ENCODE peak calls at places on chromosomes 5 and 9, in four cellular contexts. Z is hepatocyte, A is endodermal cell, K is fibroblast of lung. M is an unnamed sample.
A peak's percentile ranks its signal among the peaks of the same experiment; 100 is the strongest.

GRCh38 chr9:119003218-119003617 is 366.0 kb downstream of the BRINP1 start:
- DNase-seq in Z (no peak), A (no peak), K (no peak), M (no peak)

GRCh38 chr9:131008909-131009618 is at the start of gene LAMC3:
- DNase-seq in Z (peak; percentile 61), A (peak; percentile 87), K (no peak), M (no peak)

GRCh38 chr9:26789959-26790358 is 102.6 kb downstream of the CAAP1 start:
- DNase-seq in Z (no peak), A (no peak), K (peak; percentile 2), M (peak; percentile 51)

GRCh38 chr9:135251331-135251761 is 163.9 kb downstream of the OLFM1 start:
- DNase-seq in Z (no peak), A (no peak), K (no peak), M (no peak)

GRCh38 chr5:55700745-55701144 is 11.4 kb downstream of the SLC38A9 start:
- DNase-seq in Z (peak; percentile 12), A (no peak), K (no peak), M (no peak)

GRCh38 chr9:135649508-135649907 is 10.2 kb upstream of the GLT6D1 start:
- DNase-seq in Z (no peak), A (no peak), K (no peak), M (no peak)

GRCh38 chr5:127216906-127217675 is 73.5 kb upstream of the MEGF10 start:
- DNase-seq in Z (no peak), A (peak; percentile 55), K (no peak), M (peak; percentile 16)

GRCh38 chr5:159913048-159913447 is 3.2 kb upstream of the ADRA1B start:
- DNase-seq in Z (peak; percentile 59), A (no peak), K (peak; percentile 90), M (peak; percentile 72)

GRCh38 chr5:51345106-51345505 is 38.1 kb upstream of the ISL1 start:
- DNase-seq in Z (no peak), A (no peak), K (no peak), M (peak; percentile 43)

GRCh38 chr5:54742417-54742889 is 224.9 kb downstream of the SNX18 start:
- DNase-seq in Z (peak; percentile 49), A (no peak), K (peak; percentile 49), M (peak; percentile 91)

GRCh38 chr9:34990908-34991832 is 1.6 kb downstream of the DNAJB5 start:
- DNase-seq in Z (no peak), A (peak; percentile 58), K (no peak), M (no peak)
- H3K4me3 ChIP-seq in Z (no peak overlapping the region), A (peak overlapping the region; percentile 88), K (no peak overlapping the region), M (peak overlapping the region; percentile 72)

DNA sequence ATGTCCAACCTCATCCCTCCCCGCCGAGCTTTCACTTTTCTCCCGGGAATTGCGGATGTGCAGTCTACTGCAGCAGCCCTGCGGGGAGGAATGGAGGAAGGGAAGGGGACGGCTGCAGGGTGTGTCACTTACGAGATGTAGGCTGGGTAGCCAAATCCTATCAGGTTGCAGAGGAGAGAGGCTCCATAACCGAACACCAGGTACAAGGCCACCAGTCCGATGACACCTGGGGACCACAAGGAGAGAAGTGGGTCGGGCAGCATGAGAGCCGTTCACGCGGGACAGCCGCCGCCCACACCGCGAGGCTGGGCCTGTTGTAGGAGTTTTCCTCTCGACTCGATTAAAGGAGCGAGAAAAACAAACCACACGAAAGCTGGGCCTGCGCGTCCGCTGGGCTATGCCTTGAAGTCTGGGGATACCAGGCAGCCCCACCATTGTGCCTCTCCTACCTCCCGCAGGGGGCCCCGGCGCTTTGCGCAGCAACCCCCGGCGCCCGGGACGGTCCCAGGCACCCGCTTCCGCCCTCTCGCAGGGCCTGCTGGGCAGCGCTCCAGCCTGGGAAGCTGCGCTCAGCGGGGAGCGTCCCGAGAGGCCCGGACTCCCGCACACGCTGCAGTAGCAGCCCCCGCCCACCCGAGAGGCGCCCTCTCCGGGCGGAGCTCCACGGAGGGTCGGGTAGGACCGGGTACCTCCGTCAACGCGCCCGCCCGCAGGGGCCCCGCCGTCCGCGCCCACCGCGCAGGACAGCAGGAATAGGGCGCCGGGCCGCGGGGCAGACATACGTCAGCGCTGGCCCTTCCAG is 795 bp downstream of the REEP5 start:
- DNase-seq in Z (peak; percentile 87), A (peak; percentile 82), K (peak; percentile 63), M (peak; percentile 55)
- TF ChIP-seq CTCF in Z (no peak), A (no peak), K (no peak), M (no peak)

GRCh38 chr5:137599479-137599878 is 100.4 kb upstream of the SPOCK1 start:
- DNase-seq in Z (no peak), A (no peak), K (no peak), M (no peak)

GRCh38 chr5:137594717-137595116 is 95.6 kb upstream of the SPOCK1 start:
- DNase-seq in Z (no peak), A (peak; percentile 47), K (no peak), M (peak; percentile 15)

GRCh38 chr5:137595680-137596079 is 96.6 kb upstream of the SPOCK1 start:
- DNase-seq in Z (no peak), A (no peak), K (no peak), M (no peak)

GRCh38 chr5:137600721-137601360 is 101.7 kb upstream of the SPOCK1 start:
- DNase-seq in Z (no peak), A (no peak), K (no peak), M (no peak)

DNA sequence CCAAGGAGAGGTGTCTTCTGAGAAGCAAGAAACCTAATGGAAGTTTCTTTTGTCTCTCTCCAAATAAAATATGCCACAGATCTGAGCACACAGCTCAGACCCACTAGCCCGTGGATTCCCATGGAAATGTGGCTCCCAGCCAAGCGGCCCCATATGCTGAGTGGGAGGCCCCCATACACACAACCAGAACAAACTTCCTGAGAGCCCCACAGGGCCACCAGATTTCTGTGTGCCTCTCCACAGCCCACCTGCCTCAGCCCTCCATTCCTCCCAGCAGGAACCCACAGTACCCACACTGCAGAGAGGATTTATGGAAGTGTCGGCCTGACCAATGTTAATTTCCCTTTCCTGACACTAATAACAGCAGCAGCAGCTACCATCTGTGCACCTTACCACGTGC is 99.2 kb upstream of the SPOCK1 start:
- DNase-seq in Z (no peak), A (peak; percentile 20), K (no peak), M (no peak)
- H3K27me3 ChIP-seq in Z (peaks cover 41% of the 10 kb centered on the region), A (peaks cover 36% of the 10 kb centered on the region), K (no peaks in the 10 kb centered on the region), M (peaks cover 6% of the 10 kb centered on the region)

GRCh38 chr9:4618700-4619099 is 43.4 kb upstream of the PLPP6 start:
- DNase-seq in Z (no peak), A (no peak), K (no peak), M (no peak)

GRCh38 chr9:4614627-4615026 is 47.5 kb upstream of the PLPP6 start:
- DNase-seq in Z (no peak), A (no peak), K (no peak), M (no peak)

GRCh38 chr9:4615778-4616177 is 46.3 kb upstream of the PLPP6 start:
- DNase-seq in Z (no peak), A (no peak), K (no peak), M (no peak)

GRCh38 chr9:4617752-4618151 is 44.3 kb upstream of the PLPP6 start:
- DNase-seq in Z (no peak), A (peak; percentile 60), K (no peak), M (no peak)

DNA sequence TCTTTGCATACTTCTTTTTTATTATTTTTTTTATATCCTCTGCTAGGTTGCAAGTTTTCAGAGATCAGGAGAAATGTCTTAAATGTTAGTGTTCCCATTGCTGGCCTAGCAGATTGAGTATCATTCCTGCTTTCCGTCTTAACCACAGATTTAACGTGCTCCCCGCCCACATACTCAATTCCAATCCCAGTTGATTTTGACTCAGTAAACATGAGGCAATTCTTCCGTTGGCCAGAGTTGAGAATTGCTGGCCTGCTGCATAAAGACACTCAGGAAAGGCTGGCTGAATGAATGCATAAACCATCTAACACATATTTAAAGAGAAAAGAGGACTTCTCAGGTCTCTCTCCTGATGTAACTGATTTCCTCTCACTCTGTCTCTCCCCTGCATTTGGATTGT is 46.8 kb upstream of the PLPP6 start:
- DNase-seq in Z (no peak), A (no peak), K (peak; percentile 21), M (peak; percentile 57)
- H3K4me3 ChIP-seq in Z (no peak overlapping the region), A (no peak overlapping the region), K (no peak overlapping the region), M (no peak overlapping the region)

GRCh38 chr9:133396952-133397351 is 20.8 kb downstream of the STKLD1 start:
- DNase-seq in Z (no peak), A (peak; percentile 90), K (no peak), M (no peak)
- TF ChIP-seq CTCF in Z (peak; percentile 15), A (peak; percentile 80), K (peak; percentile 20), M (peak; percentile 52)

DNA sequence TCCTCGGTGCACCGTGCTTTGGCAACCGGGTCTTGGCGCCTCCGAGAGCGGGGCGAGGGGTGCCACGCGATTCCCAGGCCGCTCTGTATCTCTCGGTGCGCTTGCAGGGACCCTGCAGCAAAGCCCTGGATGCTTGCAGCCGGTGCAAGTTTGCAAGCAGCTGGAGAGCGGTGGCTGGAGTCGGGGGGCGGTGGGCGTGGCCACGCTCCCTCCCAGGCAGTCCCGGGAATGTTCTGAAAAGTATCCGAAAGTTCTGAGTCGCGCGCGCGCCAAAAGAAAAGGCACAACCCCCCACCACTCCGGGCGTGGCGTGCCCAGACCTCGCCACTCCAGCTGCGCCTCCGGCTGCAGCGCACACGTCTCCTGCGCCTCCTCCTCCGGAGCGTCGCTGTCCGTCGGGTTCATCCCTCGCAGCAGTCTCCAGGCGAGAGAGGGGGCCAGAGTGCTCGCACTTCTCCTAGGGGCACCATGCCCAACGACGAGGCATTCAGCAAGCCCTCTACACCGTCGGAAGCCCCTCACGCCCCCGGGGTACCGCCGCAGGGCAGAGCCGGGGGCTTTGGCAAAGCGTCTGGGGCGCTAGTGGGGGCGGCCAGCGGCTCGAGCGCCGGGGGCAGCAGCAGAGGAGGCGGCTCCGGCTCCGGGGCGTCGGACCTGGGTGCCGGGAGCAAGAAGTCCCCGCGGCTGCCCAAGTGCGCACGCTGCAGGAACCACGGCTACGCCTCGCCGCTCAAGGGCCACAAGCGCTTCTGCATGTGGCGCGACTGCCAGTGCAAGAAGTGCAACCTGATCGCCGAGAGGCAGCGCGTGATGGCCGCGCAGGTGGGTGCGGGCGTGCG is at the start of gene DMRT1:
- DNase-seq in Z (peak; percentile 13), A (peak; percentile 78), K (no peak), M (no peak)
- H3K27me3 ChIP-seq in Z (peaks cover 61% of the 10 kb centered on the region), A (peaks cover 87% of the 10 kb centered on the region), K (peaks cover 21% of the 10 kb centered on the region), M (peaks cover 23% of the 10 kb centered on the region)